ENCODE peak calls at places on chromosomes 12 and 14, in four cellular contexts. One of them, this sample, is unnamed.

GRCh38 chr12:27513155-27513824 is 10.7 kb upstream of the PPFIBP1 start:
- DNase-seq in fibroblast of pulmonary artery: no peak
- DNase-seq in left lung: no peak
- DNase-seq in sigmoid colon: no peak
- DNase-seq in this sample: no peak

GRCh38 chr12:118274066-118274465 is 98.6 kb downstream of the TAOK3 start:
- DNase-seq in sigmoid colon: no peak
- DNase-seq in fibroblast of pulmonary artery: no peak
- DNase-seq in left lung: no peak
- DNase-seq in this sample: no peak

GRCh38 chr12:104809251-104809650 is 148.8 kb downstream of the SLC41A2 start:
- DNase-seq in fibroblast of pulmonary artery: no peak
- DNase-seq in sigmoid colon: no peak
- DNase-seq in left lung: no peak
- DNase-seq in this sample: no peak

GRCh38 chr14:68075382-68076029 is 255.9 kb downstream of the RAD51B start:
- DNase-seq in sigmoid colon: no peak
- DNase-seq in left lung: no peak
- DNase-seq in fibroblast of pulmonary artery: no peak
- DNase-seq in this sample: no peak

GRCh38 chr14:99907761-99908652 is 114.8 kb downstream of the EML1 start:
- DNase-seq in left lung: no peak
- DNase-seq in fibroblast of pulmonary artery: no peak
- DNase-seq in sigmoid colon: no peak
- DNase-seq in this sample: no peak

GRCh38 chr12:124379938-124380754 is 85.3 kb downstream of the RFLNA start:
- DNase-seq in fibroblast of pulmonary artery: peak
- DNase-seq in left lung: peak
- DNase-seq in sigmoid colon: peak
- DNase-seq in this sample: peak

GRCh38 chr14:65453807-65454480 is 41.4 kb downstream of the FUT8 start:
- DNase-seq in sigmoid colon: no peak
- DNase-seq in fibroblast of pulmonary artery: peak
- DNase-seq in left lung: no peak
- DNase-seq in this sample: no peak

GRCh38 chr12:71746983-71747611 is 7.6 kb upstream of the RAB21 start:
- DNase-seq in sigmoid colon: no peak
- DNase-seq in left lung: no peak
- DNase-seq in fibroblast of pulmonary artery: peak
- DNase-seq in this sample: peak

GRCh38 chr12:57456145-57456700 is 1.1 kb downstream of the INHBE start:
- DNase-seq in left lung: no peak
- DNase-seq in sigmoid colon: no peak
- DNase-seq in fibroblast of pulmonary artery: peak
- DNase-seq in this sample: peak

GRCh38 chr14:24439830-24440605 is 2.6 kb downstream of the SDR39U1 start:
- DNase-seq in fibroblast of pulmonary artery: no peak
- DNase-seq in left lung: no peak
- DNase-seq in sigmoid colon: peak
- DNase-seq in this sample: no peak

GRCh38 chr14:58354817-58355216 is 40.9 kb upstream of the TOMM20L start:
- DNase-seq in sigmoid colon: no peak
- DNase-seq in left lung: no peak
- DNase-seq in fibroblast of pulmonary artery: no peak
- DNase-seq in this sample: no peak

GRCh38 chr12:46831335-46832083 is 5.7 kb upstream of the SLC38A4 start:
- DNase-seq in left lung: no peak
- DNase-seq in sigmoid colon: no peak
- DNase-seq in fibroblast of pulmonary artery: no peak
- DNase-seq in this sample: no peak

GRCh38 chr14:50601405-50601804 is 41.5 kb downstream of the ATL1 start:
- DNase-seq in sigmoid colon: no peak
- DNase-seq in fibroblast of pulmonary artery: peak
- DNase-seq in left lung: no peak
- DNase-seq in this sample: peak

GRCh38 chr12:94046626-94047410 is 101.6 kb upstream of the PLXNC1 start:
- DNase-seq in fibroblast of pulmonary artery: peak
- DNase-seq in left lung: no peak
- DNase-seq in sigmoid colon: no peak
- DNase-seq in this sample: peak

GRCh38 chr14:92473947-92474535 is 39.5 kb upstream of the RIN3 start:
- DNase-seq in sigmoid colon: no peak
- DNase-seq in left lung: no peak
- DNase-seq in fibroblast of pulmonary artery: no peak
- DNase-seq in this sample: no peak

GRCh38 chr14:77543240-77543551 is 44.6 kb upstream of the ISM2 start:
- DNase-seq in fibroblast of pulmonary artery: no peak
- DNase-seq in sigmoid colon: no peak
- DNase-seq in left lung: no peak
- DNase-seq in this sample: no peak

GRCh38 chr12:9793774-9794395 is 33.2 kb upstream of the CD69 start:
- DNase-seq in left lung: no peak
- DNase-seq in fibroblast of pulmonary artery: no peak
- DNase-seq in sigmoid colon: no peak
- DNase-seq in this sample: no peak

GRCh38 chr12:124497039-124497438 is 70.4 kb downstream of the NCOR2 start:
- DNase-seq in sigmoid colon: no peak
- DNase-seq in fibroblast of pulmonary artery: peak
- DNase-seq in left lung: no peak
- DNase-seq in this sample: peak

GRCh38 chr12:126210026-126210425 is 1144.8 kb downstream of the AACS start:
- DNase-seq in sigmoid colon: no peak
- DNase-seq in left lung: no peak
- DNase-seq in fibroblast of pulmonary artery: peak
- DNase-seq in this sample: no peak

GRCh38 chr12:70560671-70561070 is 76.6 kb downstream of the PTPRB start:
- DNase-seq in sigmoid colon: no peak
- DNase-seq in fibroblast of pulmonary artery: no peak
- DNase-seq in left lung: no peak
- DNase-seq in this sample: no peak

GRCh38 chr12:95788637-95789036 is 1.9 kb downstream of the NTN4 start:
- DNase-seq in left lung: no peak
- DNase-seq in sigmoid colon: no peak
- DNase-seq in fibroblast of pulmonary artery: peak
- DNase-seq in this sample: peak

GRCh38 chr14:33941727-33942126 is 9.1 kb downstream of the EGLN3 start:
- DNase-seq in fibroblast of pulmonary artery: no peak
- DNase-seq in sigmoid colon: no peak
- DNase-seq in left lung: no peak
- DNase-seq in this sample: no peak

GRCh38 chr12:51320695-51321320 is 3.2 kb downstream of the BIN2 start:
- DNase-seq in left lung: no peak
- DNase-seq in fibroblast of pulmonary artery: peak
- DNase-seq in sigmoid colon: no peak
- DNase-seq in this sample: peak

GRCh38 chr12:125871811-125872594 is 806.8 kb downstream of the AACS start:
- DNase-seq in fibroblast of pulmonary artery: no peak
- DNase-seq in left lung: no peak
- DNase-seq in sigmoid colon: no peak
- DNase-seq in this sample: no peak

GRCh38 chr12:75479963-75480461 is 543 bp upstream of the GLIPR1 start:
- DNase-seq in fibroblast of pulmonary artery: no peak
- DNase-seq in left lung: no peak
- DNase-seq in sigmoid colon: no peak
- DNase-seq in this sample: peak

GRCh38 chr12:109461846-109462766 is 15.0 kb downstream of the KCTD10 start:
- DNase-seq in sigmoid colon: peak
- DNase-seq in left lung: peak
- DNase-seq in fibroblast of pulmonary artery: peak
- DNase-seq in this sample: peak

GRCh38 chr12:70402597-70402996 is 36.5 kb downstream of the KCNMB4 start:
- DNase-seq in fibroblast of pulmonary artery: peak
- DNase-seq in left lung: no peak
- DNase-seq in sigmoid colon: no peak
- DNase-seq in this sample: no peak

GRCh38 chr12:53984901-53985357 is at the start of gene HOXC10:
- DNase-seq in sigmoid colon: peak
- DNase-seq in left lung: peak
- DNase-seq in fibroblast of pulmonary artery: peak
- DNase-seq in this sample: peak

GRCh38 chr14:21866479-21866878 is 192.9 kb upstream of the OR4E1 start:
- DNase-seq in fibroblast of pulmonary artery: peak
- DNase-seq in left lung: no peak
- DNase-seq in sigmoid colon: no peak
- DNase-seq in this sample: peak

GRCh38 chr12:6334940-6335450 is 6.9 kb downstream of the TNFRSF1A start:
- DNase-seq in left lung: no peak
- DNase-seq in sigmoid colon: no peak
- DNase-seq in fibroblast of pulmonary artery: no peak
- DNase-seq in this sample: peak
- H3K4me3 ChIP-seq in left lung: peak
- H3K4me3 ChIP-seq in sigmoid colon: peak
- H3K4me3 ChIP-seq in fibroblast of pulmonary artery: peak
- H3K4me3 ChIP-seq in this sample: peak

DNA sequence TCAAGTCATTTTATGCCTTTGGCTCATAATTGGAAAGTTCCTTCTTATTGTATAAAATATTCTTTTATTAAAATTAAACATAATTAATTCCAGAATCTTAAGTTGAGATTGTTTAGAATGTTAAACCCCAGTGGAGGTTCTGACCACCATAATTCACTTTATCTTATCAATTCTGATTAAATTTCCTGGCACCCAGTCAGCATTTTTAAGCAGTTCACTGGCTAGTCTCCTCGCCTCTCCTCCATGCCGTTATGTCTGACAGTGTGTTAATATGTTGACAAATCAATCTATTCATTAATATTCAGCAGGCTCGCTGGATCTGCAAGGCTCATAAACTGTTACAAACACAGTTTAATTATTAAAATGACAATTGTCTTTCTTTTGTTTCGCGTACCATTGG is 339.9 kb downstream of the PRKD1 start:
- DNase-seq in left lung: no peak
- DNase-seq in sigmoid colon: no peak
- DNase-seq in fibroblast of pulmonary artery: peak
- DNase-seq in this sample: no peak
- H3K4me3 ChIP-seq in left lung: no peak
- H3K4me3 ChIP-seq in sigmoid colon: no peak
- H3K4me3 ChIP-seq in fibroblast of pulmonary artery: peak
- H3K4me3 ChIP-seq in this sample: no peak

DNA sequence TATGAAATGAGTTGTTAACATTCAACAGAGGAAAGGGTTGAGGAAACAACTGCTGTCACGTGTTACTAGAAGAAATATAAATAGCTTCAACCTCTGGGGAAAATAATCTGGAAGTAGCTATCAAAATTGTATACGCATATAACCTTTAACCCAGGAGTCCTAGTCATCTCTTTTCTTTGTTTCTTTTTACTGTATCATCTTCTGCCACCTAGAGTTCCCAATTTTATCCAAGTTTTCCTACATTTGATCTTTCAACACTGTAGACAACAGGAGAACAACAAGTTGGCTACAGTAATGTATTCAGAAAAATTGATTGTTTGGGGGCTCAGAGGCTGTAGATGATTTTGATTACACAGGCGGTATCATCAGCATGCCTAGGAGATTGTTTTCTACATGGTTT is 453.7 kb downstream of the FSCB start:
- DNase-seq in sigmoid colon: no peak
- DNase-seq in left lung: no peak
- DNase-seq in fibroblast of pulmonary artery: no peak
- DNase-seq in this sample: no peak
- H3K4me3 ChIP-seq in sigmoid colon: no peak
- H3K4me3 ChIP-seq in left lung: no peak
- H3K4me3 ChIP-seq in fibroblast of pulmonary artery: no peak
- H3K4me3 ChIP-seq in this sample: no peak

DNA sequence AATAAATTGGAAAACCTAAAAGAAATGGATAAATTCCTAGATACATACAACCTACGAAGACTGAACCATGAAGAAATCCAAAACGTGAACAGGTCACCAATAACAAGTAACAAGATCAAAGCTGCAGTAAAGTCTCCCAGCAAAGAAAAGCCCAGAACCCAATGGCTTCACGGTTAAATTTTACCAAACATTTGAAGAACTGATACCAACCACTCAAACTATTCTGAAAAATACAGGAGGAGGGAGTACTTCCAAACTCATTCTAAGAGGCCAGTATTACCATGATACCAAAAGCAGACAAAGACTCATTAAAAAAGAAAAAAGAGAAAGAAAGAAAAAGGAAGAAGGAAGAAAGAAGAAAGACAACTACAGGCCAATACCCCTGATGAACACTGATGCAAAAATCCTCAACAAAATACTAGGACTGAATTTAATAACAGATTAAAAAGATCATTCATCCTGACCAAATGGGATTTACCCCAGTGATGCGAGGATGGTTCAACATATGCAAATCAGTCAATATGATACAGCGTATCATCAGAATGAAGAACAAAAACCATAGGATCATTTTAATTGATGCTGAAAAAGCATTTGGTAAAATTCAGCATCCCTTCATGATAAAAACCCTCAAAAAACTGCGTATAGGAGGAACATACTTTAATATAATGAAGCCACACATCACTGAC is 26.9 kb upstream of the CCDC88C start:
- DNase-seq in sigmoid colon: no peak
- DNase-seq in fibroblast of pulmonary artery: no peak
- DNase-seq in left lung: no peak
- DNase-seq in this sample: no peak
- H3K4me3 ChIP-seq in sigmoid colon: no peak
- H3K4me3 ChIP-seq in fibroblast of pulmonary artery: no peak
- H3K4me3 ChIP-seq in left lung: no peak
- H3K4me3 ChIP-seq in this sample: no peak